ENCODE peak calls at places on chromosomes 6 and 20, in seven cellular contexts. H is tibial artery, D is A549, F is heart left ventricle, V is right atrium auricular region, P is cardiac muscle cell, Q is fibroblast of lung. O is an unnamed sample.

GRCh38 chr6:5390177-5390576 is 128.9 kb downstream of the FARS2 start:
- DNase-seq in H (no peak), D (no peak), F (no peak), V (no peak), P (no peak), Q (no peak), O (no peak)

GRCh38 chr6:73586416-73586974 is 65.7 kb upstream of the EEF1A1 start:
- DNase-seq in H (no peak), D (no peak), F (no peak), V (no peak), P (peak; percentile 51), Q (peak; percentile 36), O (no peak)

GRCh38 chr6:30676660-30677270 is 4.0 kb upstream of the DHX16 start:
- DNase-seq in H (peak; percentile 53), D (no peak), F (no peak), V (no peak), P (no peak), Q (no peak), O (no peak)

GRCh38 chr6:106974999-106975698 is 620 bp upstream of the CD24 start:
- DNase-seq in H (peak; percentile 63), D (peak; percentile 53), F (no peak), V (no peak), P (peak; percentile 7), Q (peak; percentile 47), O (peak; percentile 70)

GRCh38 chr20:9574182-9574581 is 59.8 kb downstream of the LAMP5 start:
- DNase-seq in H (no peak), D (no peak), F (no peak), V (no peak), P (no peak), Q (no peak), O (no peak)

GRCh38 chr20:33871362-33871761 is 60.2 kb downstream of the CHMP4B start:
- DNase-seq in H (no peak), D (no peak), F (no peak), V (no peak), P (peak; percentile 50), Q (no peak), O (no peak)

GRCh38 chr6:111804627-111805235 is 68.5 kb downstream of the FYN start:
- DNase-seq in H (no peak), D (no peak), F (no peak), V (no peak), P (peak; percentile 88), Q (peak; percentile 94), O (no peak)

GRCh38 chr6:164243949-164244348 is 829.4 kb downstream of the QKI start:
- DNase-seq in H (no peak), D (no peak), F (no peak), V (no peak), P (no peak), Q (no peak), O (no peak)

GRCh38 chr20:57030611-57031600 is 235.5 kb downstream of the BMP7 start:
- DNase-seq in H (no peak), D (no peak), F (no peak), V (no peak), P (peak; percentile 9), Q (peak; percentile 73), O (no peak)

GRCh38 chr6:90859612-90860011 is 272.7 kb upstream of the MAP3K7 start:
- DNase-seq in H (no peak), D (peak; percentile 22), F (no peak), V (no peak), P (no peak), Q (no peak), O (no peak)

GRCh38 chr6:122405417-122405816 is 6.0 kb downstream of the HSF2 start:
- DNase-seq in H (no peak), D (peak; percentile 13), F (no peak), V (no peak), P (peak; percentile 9), Q (peak; percentile 21), O (no peak)

GRCh38 chr20:23190557-23190956 is 104.4 kb upstream of the CD93 start:
- DNase-seq in H (no peak), D (no peak), F (no peak), V (no peak), P (no peak), Q (peak; percentile 26), O (no peak)

GRCh38 chr20:54231006-54231405 is 23.1 kb downstream of the PFDN4 start:
- DNase-seq in H (no peak), D (no peak), F (no peak), V (no peak), P (peak; percentile 68), Q (no peak), O (no peak)
- H3K27ac ChIP-seq in H (no peak overlapping the region), D (no peak overlapping the region), F (no peak overlapping the region), V (no peak overlapping the region), P (no peak overlapping the region), Q (no peak overlapping the region), O (no peak overlapping the region)

GRCh38 chr6:25084508-25084833 is 148.7 kb upstream of the RIPOR2 start:
- DNase-seq in H (no peak), D (no peak), F (no peak), V (no peak), P (no peak), Q (no peak), O (no peak)

GRCh38 chr6:25086500-25087091 is 150.8 kb upstream of the RIPOR2 start:
- DNase-seq in H (no peak), D (no peak), F (no peak), V (no peak), P (no peak), Q (no peak), O (no peak)

GRCh38 chr6:25083784-25084507 is 148.2 kb upstream of the RIPOR2 start:
- DNase-seq in H (no peak), D (no peak), F (no peak), V (no peak), P (no peak), Q (no peak), O (no peak)

GRCh38 chr6:25088513-25088912 is 152.8 kb upstream of the RIPOR2 start:
- DNase-seq in H (no peak), D (no peak), F (no peak), V (no peak), P (peak; percentile 65), Q (peak; percentile 83), O (no peak)

DNA sequence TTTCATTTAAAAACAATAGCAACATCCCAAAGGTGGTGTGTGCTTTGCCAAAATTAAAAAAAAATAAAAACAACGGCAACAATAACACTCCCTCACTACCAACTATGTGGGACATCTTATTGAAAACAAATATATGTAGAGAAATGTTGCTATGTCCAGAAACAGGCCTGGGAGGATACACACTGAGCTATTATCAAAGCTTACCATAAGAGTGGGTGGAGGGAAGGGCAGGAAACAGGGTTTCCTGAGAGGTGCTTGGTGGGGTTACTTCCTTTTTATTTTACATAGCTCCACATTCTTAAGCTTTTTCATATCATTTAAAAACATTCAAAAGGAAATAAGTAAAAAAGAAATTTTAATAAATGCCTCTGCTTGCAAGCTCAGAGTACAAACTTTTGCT is 150.0 kb upstream of the RIPOR2 start:
- DNase-seq in H (no peak), D (no peak), F (peak; percentile 27), V (no peak), P (peak; percentile 40), Q (no peak), O (no peak)
- H3K4me3 ChIP-seq in H (no peak overlapping the region), D (no peak overlapping the region), F (no peak overlapping the region), V (no peak overlapping the region), P (no peak overlapping the region), Q (no peak overlapping the region), O (no peak overlapping the region)

GRCh38 chr20:50290815-50291214 is 100.2 kb downstream of the CEBPB start:
- DNase-seq in H (no peak), D (no peak), F (no peak), V (no peak), P (no peak), Q (no peak), O (peak; percentile 33)

GRCh38 chr20:50291428-50292323 is 101.0 kb downstream of the CEBPB start:
- DNase-seq in H (no peak), D (no peak), F (no peak), V (no peak), P (no peak), Q (no peak), O (no peak)

GRCh38 chr20:50294164-50295088 is 103.8 kb downstream of the CEBPB start:
- DNase-seq in H (no peak), D (peak; percentile 57), F (no peak), V (no peak), P (no peak), Q (no peak), O (no peak)

GRCh38 chr20:50293244-50294139 is 102.9 kb downstream of the CEBPB start:
- DNase-seq in H (no peak), D (no peak), F (no peak), V (no peak), P (no peak), Q (no peak), O (no peak)

DNA sequence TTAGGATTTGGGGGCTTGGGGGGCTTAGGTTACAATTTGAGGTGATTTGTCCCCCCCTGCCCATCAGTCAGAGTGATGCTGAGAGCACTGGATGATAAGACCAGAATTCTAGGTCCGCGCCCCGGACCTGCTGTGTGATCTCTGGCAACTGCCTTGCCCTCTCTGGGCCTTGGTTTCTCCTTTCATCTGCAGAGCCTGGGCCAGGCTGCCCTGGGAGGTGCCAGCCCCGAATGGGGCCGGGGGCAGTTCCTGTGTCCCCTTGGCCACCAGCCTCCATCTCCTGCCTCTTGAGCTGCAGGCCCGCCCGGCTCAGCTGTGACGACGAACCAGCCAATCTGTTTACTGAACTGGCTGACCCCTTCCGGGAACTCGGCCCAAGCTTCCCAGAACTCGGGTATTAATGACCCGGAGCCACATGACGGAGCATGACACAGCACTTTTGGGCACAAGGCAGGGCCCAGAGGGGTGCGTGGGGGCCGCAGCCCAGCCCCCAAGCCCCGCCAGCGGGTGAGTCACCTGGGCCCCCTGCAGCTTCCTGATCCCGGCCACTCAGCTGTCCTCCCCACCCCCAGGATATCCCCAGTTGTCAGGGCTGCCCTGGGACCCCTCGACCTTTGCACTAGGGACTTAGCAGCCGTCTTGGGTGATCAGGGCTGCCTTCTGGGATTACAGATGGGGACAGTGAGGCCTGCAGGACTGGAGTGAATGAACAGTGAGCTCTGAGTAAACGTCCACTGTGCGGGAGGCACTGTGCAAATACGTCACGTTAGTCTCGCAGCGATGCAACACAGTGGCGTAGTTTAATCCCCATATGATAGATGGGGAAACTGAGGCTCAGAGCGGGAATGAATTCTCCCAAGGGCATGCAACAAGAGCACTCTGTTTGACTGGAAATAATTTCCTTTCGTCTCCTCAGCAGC is 102.0 kb downstream of the CEBPB start:
- DNase-seq in H (peak; percentile 99), D (peak; percentile 97), F (peak; percentile 90), V (peak; percentile 98), P (peak; percentile 97), Q (peak; percentile 97), O (peak; percentile 83)
- H3K27ac ChIP-seq in H (peak overlapping the region; percentile 79), D (peak overlapping the region; percentile 96), F (peak overlapping the region; percentile 84), V (peak overlapping the region; percentile 68), P (no peak overlapping the region), Q (peak overlapping the region; percentile 99), O (peak overlapping the region; percentile 64)

GRCh38 chr6:114361036-114361435 is 18.2 kb upstream of the HS3ST5 start:
- DNase-seq in H (no peak), D (no peak), F (no peak), V (no peak), P (no peak), Q (no peak), O (no peak)

GRCh38 chr6:114364295-114364694 is 21.5 kb upstream of the HS3ST5 start:
- DNase-seq in H (no peak), D (peak; percentile 49), F (no peak), V (no peak), P (no peak), Q (peak; percentile 72), O (no peak)

GRCh38 chr6:114366899-114367298 is 24.1 kb upstream of the HS3ST5 start:
- DNase-seq in H (no peak), D (no peak), F (no peak), V (no peak), P (no peak), Q (no peak), O (no peak)

GRCh38 chr6:114362957-114363356 is 20.1 kb upstream of the HS3ST5 start:
- DNase-seq in H (no peak), D (no peak), F (no peak), V (no peak), P (no peak), Q (no peak), O (no peak)

GRCh38 chr6:114362396-114362795 is 19.6 kb upstream of the HS3ST5 start:
- DNase-seq in H (no peak), D (no peak), F (no peak), V (no peak), P (no peak), Q (no peak), O (no peak)
- H3K4me3 ChIP-seq in H (no peak overlapping the region), D (no peak overlapping the region), F (no peak overlapping the region), V (no peak overlapping the region), P (no peak overlapping the region), Q (no peak overlapping the region), O (no peak overlapping the region)

O was measured in pancreas.